ENCODE peak calls at places on chromosome 1, in six cellular contexts. Z is SJSA1; I is right cardiac atrium; S is adrenal gland; G is IMR-90; F is CD4-positive, CD25-positive, alpha-beta regulatory T cell. B is an unnamed sample. For H3K4me1, the result is how much of the 10 kb centered on the place peaks cover.

GRCh38 chr1:15065291-15065690 is 88.3 kb upstream of the TMEM51 start:
- DNase-seq in F (no peak), G (no peak), I (no peak), S (no peak), Z (no peak), B (no peak)

GRCh38 chr1:172726740-172727139 is 67.8 kb downstream of the FASLG start:
- DNase-seq in S (no peak), I (no peak), Z (no peak), G (no peak), F (no peak), B (no peak)

GRCh38 chr1:42035205-42035829 is 116.6 kb upstream of the HIVEP3 start:
- DNase-seq in Z (peak), G (peak), S (peak), I (peak), F (no peak), B (peak)

GRCh38 chr1:218347713-218348627 is 2.8 kb downstream of the TGFB2 start:
- DNase-seq in I (no peak), S (no peak), Z (peak), G (peak), F (no peak), B (peak)

GRCh38 chr1:4711191-4711915 is 56.9 kb downstream of the AJAP1 start:
- DNase-seq in I (no peak), G (no peak), F (no peak), Z (no peak), S (no peak), B (no peak)

GRCh38 chr1:17287377-17287776 is 20.6 kb upstream of the PADI4 start:
- DNase-seq in S (no peak), F (no peak), I (no peak), G (peak), Z (peak), B (peak)

GRCh38 chr1:17098440-17099317 is 20.6 kb downstream of the PADI2 start:
- DNase-seq in I (no peak), G (no peak), F (no peak), S (peak), Z (no peak), B (no peak)

GRCh38 chr1:84582802-84583587 is 8.8 kb upstream of the CTBS start:
- DNase-seq in F (no peak), I (no peak), G (no peak), Z (peak), S (no peak), B (peak)

GRCh38 chr1:150578278-150579109 is 916 bp downstream of the MCL1 start:
- DNase-seq in Z (peak), I (peak), F (peak), G (peak), S (peak), B (peak)

GRCh38 chr1:198763298-198763714 is 124.5 kb downstream of the PTPRC start:
- DNase-seq in I (no peak), G (peak), F (no peak), S (no peak), Z (no peak), B (peak)

GRCh38 chr1:13617108-13617507 is 33.5 kb downstream of the PDPN start:
- DNase-seq in I (no peak), F (no peak), S (no peak), G (no peak), Z (no peak), B (peak)

DNA sequence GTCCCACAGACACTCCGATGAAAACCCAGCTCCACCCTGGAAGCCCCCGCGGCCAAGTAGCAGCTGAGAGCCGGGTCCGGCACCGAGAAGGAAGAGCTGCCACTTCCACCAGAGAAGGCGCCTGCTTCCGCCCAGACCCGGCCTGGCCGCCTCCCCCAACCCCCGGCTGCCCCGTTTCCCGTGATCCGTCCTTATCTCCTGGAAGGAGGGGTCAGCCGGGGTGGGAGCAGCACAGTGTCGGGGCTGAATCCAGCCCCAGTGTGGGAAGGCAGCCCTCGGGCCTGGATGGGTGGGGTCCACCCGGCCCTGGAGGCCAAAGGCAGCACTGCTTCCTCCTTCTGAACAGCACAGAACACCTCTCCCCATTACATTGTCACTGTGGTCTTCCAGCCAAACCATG is 69.4 kb downstream of the MEGF6 start:
- DNase-seq in F (no peak), G (no peak), I (peak), S (no peak), Z (no peak), B (no peak)
- H3K4me1 ChIP-seq in F (under half), G (under half), I (under half), S (under half), Z (under half), B (under half)

GRCh38 chr1:223737342-223737741 is 25.0 kb downstream of the CAPN2 start:
- DNase-seq in G (no peak), I (no peak), F (no peak), Z (peak), S (no peak), B (no peak)
- H3K4me1 ChIP-seq in G (under half), I (under half), F (under half), Z (under half), S (under half), B (under half)

GRCh38 chr1:207825719-207826556 is 74.1 kb downstream of the CD46 start:
- DNase-seq in S (peak), I (peak), Z (no peak), G (peak), F (peak), B (peak)
- H3K4me1 ChIP-seq in S (half or more), I (under half), Z (under half), G (under half), F (half or more), B (under half)

GRCh38 chr1:201294876-201295275 is 11.6 kb downstream of the PKP1 start:
- DNase-seq in S (no peak), Z (no peak), G (no peak), I (no peak), F (no peak), B (no peak)
- H3K4me1 ChIP-seq in S (under half), Z (under half), G (under half), I (under half), F (under half), B (under half)

GRCh38 chr1:27099904-27100796 is 54.8 kb downstream of the SLC9A1 start:
- DNase-seq in G (no peak), I (peak), Z (no peak), S (peak), F (no peak), B (no peak)
- H3K4me1 ChIP-seq in G (under half), I (under half), Z (under half), S (under half), F (under half), B (under half)

GRCh38 chr1:27596261-27596660 is 7.7 kb downstream of the AHDC1 start:
- DNase-seq in S (no peak), G (no peak), Z (no peak), I (no peak), F (no peak), B (no peak)

GRCh38 chr1:27593341-27594326 is 10.3 kb downstream of the AHDC1 start:
- DNase-seq in F (no peak), G (no peak), I (no peak), Z (no peak), S (no peak), B (no peak)

GRCh38 chr1:27592600-27593340 is 11.2 kb downstream of the AHDC1 start:
- DNase-seq in F (no peak), S (no peak), G (no peak), I (no peak), Z (no peak), B (no peak)

GRCh38 chr1:27595597-27595996 is 8.3 kb downstream of the AHDC1 start:
- DNase-seq in I (no peak), G (no peak), Z (no peak), S (no peak), F (no peak), B (no peak)

GRCh38 chr1:27594542-27595510 is 9.1 kb downstream of the AHDC1 start:
- DNase-seq in I (no peak), F (no peak), S (no peak), Z (no peak), G (peak), B (peak)
- H3K4me1 ChIP-seq in I (half or more), F (under half), S (half or more), Z (under half), G (half or more), B (half or more)

GRCh38 chr1:175848329-175848728 is 104.9 kb upstream of the TNR start:
- DNase-seq in S (no peak), G (no peak), F (no peak), I (no peak), Z (no peak), B (no peak)

GRCh38 chr1:175857756-175858155 is 114.4 kb upstream of the TNR start:
- DNase-seq in Z (no peak), F (no peak), I (no peak), S (no peak), G (no peak), B (no peak)

GRCh38 chr1:175853681-175854080 is 110.3 kb upstream of the TNR start:
- DNase-seq in I (no peak), Z (no peak), F (no peak), S (no peak), G (no peak), B (no peak)
- H3K4me1 ChIP-seq in I (under half), Z (under half), F (under half), S (under half), G (under half), B (under half)

GRCh38 chr1:206666954-206667353 is 17.8 kb upstream of the MAPKAPK2 start:
- DNase-seq in Z (no peak), G (no peak), F (no peak), S (no peak), I (no peak), B (no peak)

GRCh38 chr1:206664740-206665139 is 20.0 kb upstream of the MAPKAPK2 start:
- DNase-seq in F (no peak), S (peak), G (no peak), Z (no peak), I (peak), B (no peak)

GRCh38 chr1:206668874-206669410 is 15.8 kb upstream of the MAPKAPK2 start:
- DNase-seq in S (no peak), G (no peak), Z (no peak), I (no peak), F (no peak), B (no peak)

GRCh38 chr1:206672011-206672688 is 12.6 kb upstream of the MAPKAPK2 start:
- DNase-seq in Z (no peak), G (no peak), I (no peak), F (no peak), S (no peak), B (peak)

GRCh38 chr1:206668351-206668750 is 16.4 kb upstream of the MAPKAPK2 start:
- DNase-seq in Z (no peak), G (no peak), S (no peak), F (no peak), I (no peak), B (no peak)
- H3K4me1 ChIP-seq in Z (under half), G (under half), S (under half), F (under half), I (under half), B (under half)

B was measured in mesenchymal stem cell.